ENCODE peak calls at places on chromosome 9, in seven cellular contexts. O is type B pancreatic cell, D is A549, A is GM23338, B is GM20000, H is IMR-90, K is lower leg skin. Q is an unnamed sample.

GRCh38 chr9:99013550-99013949 is 69.8 kb downstream of the COL15A1 start:
- DNase-seq in O (no peak), D (no peak), A (no peak), B (no peak), H (no peak), K (no peak), Q (no peak)

GRCh38 chr9:131875828-131876485 is 136.1 kb upstream of the RAPGEF1 start:
- DNase-seq in O (no peak), D (no peak), A (no peak), B (no peak), H (peak; percentile 57), K (no peak), Q (no peak)

GRCh38 chr9:122206118-122207046 is 22.4 kb downstream of the LHX6 start:
- DNase-seq in O (no peak), D (no peak), A (no peak), B (no peak), H (peak; percentile 80), K (no peak), Q (no peak)

GRCh38 chr9:98488578-98489312 is 220.0 kb downstream of the GABBR2 start:
- DNase-seq in O (no peak), D (peak; percentile 26), A (peak; percentile 40), B (no peak), H (peak; percentile 98), K (no peak), Q (peak; percentile 46)

GRCh38 chr9:116471093-116471906 is 215.8 kb upstream of the TRIM32 start:
- DNase-seq in O (peak; percentile 76), D (no peak), A (peak; percentile 97), B (no peak), H (peak; percentile 53), K (no peak), Q (peak; percentile 33)

GRCh38 chr9:250039-250438 is 35.4 kb downstream of the DOCK8 start:
- DNase-seq in O (no peak), D (no peak), A (no peak), B (no peak), H (no peak), K (no peak), Q (no peak)

GRCh38 chr9:36559036-36559695 is 13.5 kb upstream of the MELK start:
- DNase-seq in O (no peak), D (no peak), A (peak; percentile 59), B (no peak), H (peak; percentile 55), K (no peak), Q (no peak)

GRCh38 chr9:90331826-90332575 is 310.6 kb downstream of the DIRAS2 start:
- DNase-seq in O (no peak), D (no peak), A (no peak), B (no peak), H (peak; percentile 63), K (no peak), Q (no peak)

GRCh38 chr9:129624168-129624759 is 1.7 kb upstream of the NTMT1 start:
- DNase-seq in O (no peak), D (peak; percentile 79), A (peak; percentile 89), B (peak; percentile 85), H (peak; percentile 53), K (no peak), Q (peak; percentile 50)

GRCh38 chr9:14838701-14839100 is 71.5 kb downstream of the FREM1 start:
- DNase-seq in O (no peak), D (no peak), A (no peak), B (no peak), H (no peak), K (no peak), Q (no peak)

GRCh38 chr9:136860529-136860928 is 5.6 kb downstream of the EDF1 start:
- DNase-seq in O (no peak), D (no peak), A (no peak), B (no peak), H (no peak), K (no peak), Q (no peak)

GRCh38 chr9:121857941-121858340 is 206.5 kb downstream of the DAB2IP start:
- DNase-seq in O (no peak), D (no peak), A (no peak), B (no peak), H (no peak), K (no peak), Q (no peak)

GRCh38 chr9:76341616-76342015 is 52.6 kb downstream of the RFK start:
- DNase-seq in O (no peak), D (no peak), A (no peak), B (no peak), H (no peak), K (no peak), Q (no peak)

GRCh38 chr9:20236676-20237075 is 385.6 kb downstream of the MLLT3 start:
- DNase-seq in O (no peak), D (no peak), A (no peak), B (no peak), H (no peak), K (no peak), Q (peak; percentile 31)

GRCh38 chr9:86352440-86353106 is 1.6 kb downstream of the TUT7 start:
- DNase-seq in O (no peak), D (no peak), A (no peak), B (peak; percentile 32), H (no peak), K (no peak), Q (no peak)

GRCh38 chr9:81138173-81138572 is 551.2 kb downstream of the TLE1 start:
- DNase-seq in O (no peak), D (no peak), A (no peak), B (no peak), H (no peak), K (no peak), Q (no peak)

GRCh38 chr9:135512904-135513303 is 8.3 kb upstream of the LCN1 start:
- DNase-seq in O (no peak), D (no peak), A (no peak), B (no peak), H (peak; percentile 6), K (peak; percentile 65), Q (no peak)

GRCh38 chr9:15211160-15211993 is 95.6 kb downstream of the TTC39B start:
- DNase-seq in O (no peak), D (peak; percentile 27), A (peak; percentile 89), B (peak; percentile 57), H (peak; percentile 79), K (no peak), Q (peak; percentile 76)

GRCh38 chr9:109990541-109990940 is 210.5 kb downstream of the PALM2AKAP2 start:
- DNase-seq in O (no peak), D (no peak), A (no peak), B (no peak), H (no peak), K (no peak), Q (no peak)

GRCh38 chr9:131585375-131585774 is 40.1 kb downstream of the PRRT1B start:
- DNase-seq in O (no peak), D (no peak), A (no peak), B (no peak), H (peak; percentile 7), K (no peak), Q (no peak)

GRCh38 chr9:93648836-93649235 is 72.5 kb downstream of the PHF2 start:
- DNase-seq in O (peak; percentile 51), D (no peak), A (no peak), B (no peak), H (no peak), K (peak; percentile 76), Q (no peak)

GRCh38 chr9:97366476-97366875 is 45.4 kb upstream of the TDRD7 start:
- DNase-seq in O (no peak), D (no peak), A (no peak), B (no peak), H (no peak), K (no peak), Q (no peak)
- TF ChIP-seq CTCF in O (no peak), D (no peak), A (no peak), B (no peak), H (no peak), K (no peak), Q (no peak)

GRCh38 chr9:33818832-33819500 is 2.0 kb downstream of the UBE2R2 start:
- DNase-seq in O (no peak), D (no peak), A (no peak), B (no peak), H (peak; percentile 61), K (no peak), Q (no peak)

GRCh38 chr9:33815781-33816180 is 1.2 kb upstream of the UBE2R2 start:
- DNase-seq in O (no peak), D (no peak), A (no peak), B (no peak), H (no peak), K (peak; percentile 68), Q (no peak)

GRCh38 chr9:33818167-33818831 is 1.3 kb downstream of the UBE2R2 start:
- DNase-seq in O (no peak), D (no peak), A (no peak), B (peak; percentile 41), H (no peak), K (peak; percentile 89), Q (no peak)

GRCh38 chr9:33816327-33817252 is at the start of gene UBE2R2:
- DNase-seq in O (peak; percentile 87), D (peak; percentile 95), A (peak; percentile 86), B (peak; percentile 99), H (peak; percentile 86), K (peak; percentile 98), Q (peak; percentile 93)

GRCh38 chr9:33817327-33818166 is 587 bp downstream of the UBE2R2 start:
- DNase-seq in O (peak; percentile 79), D (peak; percentile 83), A (peak; percentile 81), B (peak; percentile 66), H (peak; percentile 70), K (peak; percentile 92), Q (peak; percentile 56)
- TF ChIP-seq CTCF in O (peak; percentile 59), D (no peak), A (no peak), B (no peak), H (peak; percentile 35), K (no peak), Q (no peak)

GRCh38 chr9:133464638-133465037 is 4.9 kb downstream of the CACFD1 start:
- DNase-seq in O (no peak), D (no peak), A (no peak), B (no peak), H (no peak), K (no peak), Q (no peak)

GRCh38 chr9:133463864-133464615 is 4.3 kb downstream of the CACFD1 start:
- DNase-seq in O (no peak), D (no peak), A (no peak), B (no peak), H (no peak), K (no peak), Q (peak; percentile 82)

GRCh38 chr9:133460405-133461175 is 812 bp downstream of the CACFD1 start:
- DNase-seq in O (no peak), D (peak; percentile 77), A (peak; percentile 79), B (peak; percentile 78), H (no peak), K (peak; percentile 92), Q (peak; percentile 85)

GRCh38 chr9:133461975-133462374 is 2.2 kb downstream of the CACFD1 start:
- DNase-seq in O (no peak), D (no peak), A (no peak), B (no peak), H (no peak), K (no peak), Q (no peak)

GRCh38 chr9:133463234-133463863 is 3.6 kb downstream of the CACFD1 start:
- DNase-seq in O (no peak), D (peak; percentile 30), A (peak; percentile 70), B (no peak), H (no peak), K (no peak), Q (no peak)
- TF ChIP-seq CTCF in O (no peak), D (peak; percentile 12), A (peak; percentile 84), B (no peak), H (no peak), K (no peak), Q (no peak)

DNA sequence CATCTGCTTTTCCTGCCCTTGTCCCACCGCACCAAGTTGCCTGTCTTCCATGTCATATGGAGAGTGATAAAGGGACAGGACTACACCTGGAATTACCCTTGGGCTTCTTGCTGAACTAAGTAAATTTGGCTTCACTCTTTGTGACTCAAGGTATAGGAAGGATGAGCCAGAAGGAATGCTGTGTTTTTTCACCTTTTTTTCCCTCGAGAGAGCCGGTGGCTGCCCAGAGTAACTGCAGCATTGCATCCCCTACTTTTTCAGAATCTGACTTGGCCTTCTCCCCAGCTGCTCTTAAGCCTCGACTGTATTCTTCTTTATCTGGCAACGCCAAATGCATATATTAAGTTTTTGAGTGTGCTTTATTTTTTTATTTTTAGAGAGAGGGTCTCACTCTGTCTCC is 38.4 kb downstream of the RCL1 start:
- DNase-seq in O (no peak), D (no peak), A (peak; percentile 55), B (no peak), H (peak; percentile 37), K (no peak), Q (no peak)
- TF ChIP-seq CTCF in O (no peak), D (no peak), A (no peak), B (no peak), H (no peak), K (no peak), Q (no peak)

Q was measured in lung.